ENCODE peak calls at places on chromosomes 12 and 14, in six cellular contexts. W, L, Y, G, X and V are unnamed samples.

GRCh38 chr14:21694425-21694824 is 20.8 kb upstream of the OR4E1 start:
- DNase-seq in G (no peak), L (no peak), X (no peak), Y (no peak), W (no peak), V (no peak)

GRCh38 chr14:54767139-54767431 is 135.5 kb downstream of the GCH1 start:
- DNase-seq in G (no peak), L (no peak), W (no peak), X (no peak), Y (no peak), V (no peak)

GRCh38 chr12:87679262-87679661 is 349.9 kb downstream of the C12orf50 start:
- DNase-seq in G (peak), L (no peak), W (no peak), Y (no peak), X (no peak), V (no peak)

GRCh38 chr14:94598816-94599655 is 13.2 kb upstream of the SERPINA3 start:
- DNase-seq in G (peak), L (no peak), X (peak), Y (peak), W (peak), V (no peak)

GRCh38 chr12:116717466-116718457 is 20.1 kb downstream of the SPRING1 start:
- DNase-seq in Y (no peak), X (no peak), L (no peak), G (no peak), W (peak), V (no peak)

GRCh38 chr14:73774244-73774575 is 60.0 kb upstream of the PNMA1 start:
- DNase-seq in G (no peak), L (no peak), X (no peak), Y (no peak), W (no peak), V (no peak)

GRCh38 chr14:30243805-30244204 is 315.2 kb upstream of the G2E3 start:
- DNase-seq in L (no peak), Y (no peak), X (peak), G (peak), W (no peak), V (no peak)

GRCh38 chr14:30005114-30005698 is 77.6 kb upstream of the PRKD1 start:
- DNase-seq in W (no peak), G (peak), Y (peak), X (peak), L (peak), V (peak)

GRCh38 chr12:9649532-9649940 is 20.0 kb upstream of the CLEC2D start:
- DNase-seq in G (peak), X (peak), W (no peak), Y (no peak), L (no peak), V (peak)

GRCh38 chr12:17016116-17016864 is 410.3 kb upstream of the LMO3 start:
- DNase-seq in X (peak), G (peak), L (no peak), W (no peak), Y (no peak), V (no peak)

GRCh38 chr14:65281991-65282908 is 130.3 kb upstream of the FUT8 start:
- DNase-seq in Y (peak), W (no peak), X (peak), G (no peak), L (no peak), V (peak)

GRCh38 chr12:6873094-6874006 is at the start of gene SPSB2:
- DNase-seq in W (peak), L (peak), G (peak), X (peak), Y (peak), V (peak)

GRCh38 chr12:56280849-56281248 is 14.1 kb downstream of the COQ10A start:
- DNase-seq in X (no peak), G (no peak), L (no peak), Y (no peak), W (no peak), V (no peak)

GRCh38 chr12:24049101-24049500 is 99.6 kb upstream of the SOX5 start:
- DNase-seq in L (no peak), Y (no peak), W (no peak), X (no peak), G (no peak), V (no peak)

GRCh38 chr12:32301216-32301615 is 98.1 kb upstream of the FGD4 start:
- DNase-seq in G (no peak), X (no peak), W (no peak), Y (no peak), L (no peak), V (no peak)

GRCh38 chr12:108348842-108349241 is 9.7 kb upstream of the CMKLR1 start:
- DNase-seq in Y (no peak), X (no peak), L (no peak), W (no peak), G (no peak), V (no peak)

GRCh38 chr12:57151741-57152407 is 4.5 kb upstream of the LRP1-AS start:
- DNase-seq in W (peak), L (no peak), X (peak), Y (no peak), G (peak), V (no peak)

GRCh38 chr14:105118646-105119409 is 49.7 kb downstream of the JAG2 start:
- DNase-seq in Y (no peak), W (no peak), X (peak), G (peak), L (no peak), V (no peak)

GRCh38 chr12:116222358-116222757 is 55.1 kb downstream of the MED13L start:
- DNase-seq in X (peak), L (no peak), Y (peak), W (no peak), G (peak), V (no peak)

GRCh38 chr12:105622220-105622619 is 291.7 kb downstream of the C12orf75 start:
- DNase-seq in W (no peak), Y (peak), G (no peak), X (no peak), L (no peak), V (no peak)
- TF ChIP-seq CTCF in W (no peak), Y (no peak), G (no peak), X (no peak), L (no peak), V (no peak)

DNA sequence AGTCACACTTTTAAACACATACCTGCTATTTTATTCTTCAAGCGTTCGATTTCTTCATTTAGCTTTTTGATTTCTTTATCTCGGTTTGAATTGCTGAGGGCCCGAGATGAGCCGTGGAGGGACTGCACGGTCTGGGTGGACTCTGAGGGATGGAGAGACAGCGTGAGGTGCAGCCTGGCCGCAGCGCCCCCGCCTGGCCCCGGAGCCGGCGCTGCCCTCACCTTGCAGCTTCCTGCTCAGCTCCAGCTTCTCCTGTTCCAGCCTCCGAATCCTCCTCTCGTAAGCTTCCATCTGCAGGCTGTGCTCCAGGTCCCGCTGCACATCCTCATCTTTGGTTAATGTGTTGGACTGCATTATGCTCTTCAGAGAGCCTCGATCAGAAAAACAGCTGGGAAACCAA is 53.2 kb downstream of the AMN start:
- DNase-seq in L (peak), G (no peak), X (no peak), W (no peak), Y (no peak), V (no peak)
- TF ChIP-seq CTCF in L (peak), G (no peak), X (no peak), W (no peak), Y (no peak), V (no peak)

GRCh38 chr12:13348464-13348863 is 151.9 kb downstream of the EMP1 start:
- DNase-seq in L (no peak), W (no peak), G (no peak), Y (no peak), X (no peak), V (no peak)

GRCh38 chr12:13350946-13351345 is 154.4 kb downstream of the EMP1 start:
- DNase-seq in G (no peak), X (no peak), W (no peak), L (no peak), Y (no peak), V (no peak)

GRCh38 chr12:13345722-13346121 is 149.2 kb downstream of the EMP1 start:
- DNase-seq in G (no peak), X (no peak), W (no peak), Y (no peak), L (no peak), V (no peak)

GRCh38 chr12:13350381-13350780 is 153.9 kb downstream of the EMP1 start:
- DNase-seq in G (no peak), X (no peak), L (no peak), Y (no peak), W (no peak), V (no peak)

DNA sequence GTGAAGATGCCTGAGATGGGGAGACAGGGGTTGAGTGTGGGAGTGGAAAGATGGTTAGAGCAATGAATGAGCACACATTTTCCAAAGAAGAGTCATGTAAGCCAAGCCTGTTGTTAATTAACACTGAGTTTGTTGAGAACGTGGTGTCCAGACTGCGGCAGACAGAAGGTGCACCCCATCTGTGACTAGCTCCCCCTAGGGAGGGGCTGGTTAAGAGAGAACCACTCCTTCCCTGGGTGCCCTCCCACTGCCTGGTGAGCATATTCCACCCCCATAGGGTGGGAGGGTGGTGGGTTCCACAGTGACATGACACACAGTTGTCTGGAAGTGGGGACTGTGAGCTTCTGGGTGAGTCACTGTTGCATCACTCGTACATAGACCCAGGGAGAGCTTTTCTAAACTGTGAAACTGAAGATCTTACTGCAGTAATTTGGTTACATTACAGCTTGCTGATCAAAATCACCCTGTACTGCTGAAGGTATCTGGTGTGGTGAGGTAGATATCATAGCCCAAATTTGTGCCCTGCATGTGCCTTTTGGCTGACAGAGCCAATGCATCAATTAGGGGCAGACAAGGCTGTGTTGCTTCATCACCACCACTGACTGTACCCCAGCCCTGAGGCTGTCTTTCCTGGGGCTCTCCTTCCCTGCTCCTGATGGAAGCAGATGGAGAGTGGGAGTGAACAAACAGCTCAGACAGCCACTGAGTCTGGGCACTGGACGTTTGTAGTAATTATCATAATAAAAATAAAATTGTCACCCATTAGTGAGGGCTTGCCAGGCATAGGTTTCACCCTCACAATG is 150.9 kb downstream of the EMP1 start:
- DNase-seq in X (peak), Y (no peak), W (no peak), L (no peak), G (peak), V (no peak)
- TF ChIP-seq CTCF in X (no peak), Y (no peak), W (no peak), L (no peak), G (no peak), V (no peak)

GRCh38 chr12:93678779-93679178 is 1.6 kb downstream of the CRADD start:
- DNase-seq in G (no peak), W (no peak), X (no peak), L (no peak), Y (no peak), V (no peak)

GRCh38 chr12:93676408-93677194 is 574 bp upstream of the CRADD start:
- DNase-seq in Y (no peak), L (no peak), W (no peak), G (no peak), X (no peak), V (no peak)

GRCh38 chr12:93679308-93679933 is 2.2 kb downstream of the CRADD start:
- DNase-seq in L (no peak), G (no peak), Y (no peak), W (peak), X (no peak), V (no peak)

GRCh38 chr12:93674386-93674785 is 2.8 kb upstream of the CRADD start:
- DNase-seq in L (no peak), G (no peak), W (no peak), Y (no peak), X (no peak), V (no peak)

DNA sequence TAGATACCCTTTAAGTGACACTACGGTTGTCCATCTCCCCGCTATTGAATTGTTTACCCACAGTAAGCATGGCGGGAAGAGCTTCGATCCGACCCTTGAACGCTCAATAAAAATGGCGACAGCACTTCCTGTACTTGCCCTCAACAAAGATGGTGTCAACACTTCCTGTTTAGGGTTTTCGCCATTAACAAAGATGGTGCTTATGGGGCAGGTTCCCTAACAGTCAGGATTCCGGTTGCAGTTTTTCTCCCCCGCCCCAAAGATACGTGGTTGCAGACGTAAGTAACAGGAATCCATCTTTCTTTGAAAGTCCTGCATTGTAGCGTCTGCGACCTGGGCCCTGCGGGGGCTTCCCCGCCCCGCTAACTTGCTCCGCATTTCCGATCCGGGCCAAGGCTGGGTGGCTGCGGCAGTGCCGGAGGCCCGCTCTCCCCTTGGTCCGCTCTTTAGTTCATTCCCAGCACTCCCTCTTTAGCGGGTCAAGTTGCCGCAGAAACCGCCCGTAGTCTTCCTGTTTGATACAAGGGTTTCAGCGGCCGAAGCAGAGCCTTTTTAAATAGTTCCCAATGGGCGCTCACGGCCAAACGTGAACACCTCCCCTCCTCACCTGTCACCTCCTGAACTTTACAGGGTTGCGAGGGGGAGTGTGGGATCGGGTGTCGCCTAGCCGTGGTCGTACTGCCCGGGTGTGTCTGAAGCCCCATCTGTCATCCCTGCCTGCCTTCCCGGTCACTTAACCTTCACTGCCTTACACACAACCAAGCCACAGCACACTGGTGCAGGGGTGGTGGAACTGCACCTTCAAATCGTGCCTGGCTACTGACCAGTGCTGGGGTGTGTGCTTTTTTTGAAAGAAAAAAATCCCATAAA is at the start of gene CRADD:
- DNase-seq in Y (peak), X (peak), L (peak), W (peak), G (peak), V (peak)
- TF ChIP-seq CTCF in Y (no peak), X (no peak), L (no peak), W (no peak), G (no peak), V (no peak)

GRCh38 chr12:109434556-109434955 is 42.5 kb downstream of the KCTD10 start:
- DNase-seq in X (no peak), Y (no peak), L (no peak), G (no peak), W (no peak), V (no peak)

GRCh38 chr12:109432431-109432830 is 44.7 kb downstream of the KCTD10 start:
- DNase-seq in L (no peak), X (peak), W (no peak), G (peak), Y (no peak), V (no peak)

GRCh38 chr12:109432842-109433304 is 44.2 kb downstream of the KCTD10 start:
- DNase-seq in W (peak), X (peak), G (peak), Y (peak), L (peak), V (peak)

GRCh38 chr12:109435428-109436180 is 41.5 kb downstream of the KCTD10 start:
- DNase-seq in W (no peak), L (no peak), X (no peak), G (peak), Y (no peak), V (no peak)

DNA sequence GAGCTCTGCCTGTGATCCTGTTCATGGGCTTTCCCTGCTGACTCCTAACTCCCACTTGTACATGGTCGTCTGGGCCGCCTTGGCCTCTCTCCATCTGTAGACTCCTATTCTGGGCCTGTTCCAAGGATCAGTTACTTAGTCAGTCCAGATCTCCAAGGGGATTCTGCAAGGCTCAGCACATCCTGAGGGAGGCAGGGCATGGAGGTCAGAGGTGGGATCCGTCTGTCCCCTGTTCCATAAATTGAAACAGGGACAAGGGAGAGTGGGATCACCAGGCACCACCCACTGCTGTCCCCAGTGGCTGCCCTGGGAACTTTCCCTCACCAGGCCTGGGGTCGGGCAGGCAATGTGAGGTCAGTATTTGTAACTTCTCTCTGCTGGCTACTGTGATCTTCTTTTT is 43.5 kb downstream of the KCTD10 start:
- DNase-seq in L (peak), Y (no peak), G (no peak), W (peak), X (no peak), V (peak)
- TF ChIP-seq CTCF in L (peak), Y (peak), G (no peak), W (peak), X (peak), V (peak)

DNA sequence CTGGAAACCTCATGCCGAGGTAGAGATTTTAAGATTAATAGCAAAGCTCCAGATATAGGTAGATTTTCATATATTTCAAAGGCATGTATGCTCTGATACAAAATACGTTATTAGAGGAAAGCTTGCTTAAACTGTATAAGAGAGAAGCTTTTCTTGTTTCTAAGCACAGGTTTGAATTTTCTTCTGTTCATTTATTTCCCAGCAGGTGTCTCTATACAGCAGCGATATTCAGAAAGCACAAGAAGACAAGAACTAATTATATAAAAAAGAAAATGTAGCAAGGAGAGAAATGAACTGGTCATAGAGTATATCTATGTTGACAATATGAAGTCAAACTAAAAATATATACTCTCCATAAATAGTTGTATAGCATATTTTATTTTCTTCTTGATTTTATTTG is 307.4 kb upstream of the NOVA1 start:
- DNase-seq in L (no peak), W (no peak), G (no peak), X (no peak), Y (no peak), V (no peak)
- TF ChIP-seq CTCF in L (no peak), W (no peak), G (no peak), X (no peak), Y (peak), V (no peak)